ENCODE peak calls at places on chromosomes 11 and 22, in eight cellular contexts. One of them, this sample, is unnamed.

GRCh38 chr11:120243221-120243620 is 3.3 kb downstream of the POU2F3 start:
- DNase-seq in right atrium auricular region: no peak
- DNase-seq in CD4-positive, alpha-beta memory T cell: no peak
- DNase-seq in HAP-1: no peak
- DNase-seq in upper lobe of right lung: no peak
- DNase-seq in AG04449: no peak
- DNase-seq in IMR-90: no peak
- DNase-seq in cardiac fibroblast: no peak
- DNase-seq in this sample: no peak

GRCh38 chr11:45305874-45306623 is 19.9 kb upstream of the SYT13 start:
- DNase-seq in right atrium auricular region: peak
- DNase-seq in CD4-positive, alpha-beta memory T cell: no peak
- DNase-seq in HAP-1: no peak
- DNase-seq in upper lobe of right lung: no peak
- DNase-seq in AG04449: no peak
- DNase-seq in IMR-90: no peak
- DNase-seq in cardiac fibroblast: no peak
- DNase-seq in this sample: no peak

GRCh38 chr11:6677018-6677417 is 6.1 kb downstream of the MRPL17 start:
- DNase-seq in right atrium auricular region: no peak
- DNase-seq in CD4-positive, alpha-beta memory T cell: no peak
- DNase-seq in HAP-1: no peak
- DNase-seq in upper lobe of right lung: no peak
- DNase-seq in AG04449: no peak
- DNase-seq in IMR-90: no peak
- DNase-seq in cardiac fibroblast: no peak
- DNase-seq in this sample: no peak

GRCh38 chr11:69101792-69102152 is 53.0 kb downstream of the TPCN2 start:
- DNase-seq in right atrium auricular region: no peak
- DNase-seq in CD4-positive, alpha-beta memory T cell: no peak
- DNase-seq in HAP-1: no peak
- DNase-seq in upper lobe of right lung: no peak
- DNase-seq in AG04449: no peak
- DNase-seq in IMR-90: no peak
- DNase-seq in cardiac fibroblast: no peak
- DNase-seq in this sample: no peak

GRCh38 chr22:20089977-20090729 is 10.1 kb downstream of the DGCR8 start:
- DNase-seq in right atrium auricular region: no peak
- DNase-seq in CD4-positive, alpha-beta memory T cell: no peak
- DNase-seq in HAP-1: no peak
- DNase-seq in upper lobe of right lung: no peak
- DNase-seq in AG04449: no peak
- DNase-seq in IMR-90: peak
- DNase-seq in cardiac fibroblast: peak
- DNase-seq in this sample: no peak

GRCh38 chr11:39786682-39787081 is 1672.8 kb downstream of the LRRC4C start:
- DNase-seq in right atrium auricular region: no peak
- DNase-seq in CD4-positive, alpha-beta memory T cell: no peak
- DNase-seq in HAP-1: no peak
- DNase-seq in upper lobe of right lung: no peak
- DNase-seq in AG04449: no peak
- DNase-seq in IMR-90: no peak
- DNase-seq in cardiac fibroblast: no peak
- DNase-seq in this sample: no peak

GRCh38 chr22:23156286-23156685 is 11.0 kb downstream of the RAB36 start:
- DNase-seq in right atrium auricular region: no peak
- DNase-seq in CD4-positive, alpha-beta memory T cell: no peak
- DNase-seq in HAP-1: no peak
- DNase-seq in upper lobe of right lung: no peak
- DNase-seq in AG04449: no peak
- DNase-seq in IMR-90: no peak
- DNase-seq in cardiac fibroblast: no peak
- DNase-seq in this sample: no peak

GRCh38 chr11:124760806-124761205 is 1.3 kb downstream of the ESAM start:
- DNase-seq in right atrium auricular region: no peak
- DNase-seq in CD4-positive, alpha-beta memory T cell: no peak
- DNase-seq in HAP-1: no peak
- DNase-seq in upper lobe of right lung: no peak
- DNase-seq in AG04449: no peak
- DNase-seq in IMR-90: no peak
- DNase-seq in cardiac fibroblast: no peak
- DNase-seq in this sample: no peak

GRCh38 chr11:6818967-6819366 is 19.5 kb upstream of the OR6A2 start:
- DNase-seq in right atrium auricular region: no peak
- DNase-seq in CD4-positive, alpha-beta memory T cell: no peak
- DNase-seq in HAP-1: no peak
- DNase-seq in upper lobe of right lung: no peak
- DNase-seq in AG04449: no peak
- DNase-seq in IMR-90: no peak
- DNase-seq in cardiac fibroblast: no peak
- DNase-seq in this sample: no peak

GRCh38 chr11:110022548-110022947 is 70.6 kb upstream of the ZC3H12C start:
- DNase-seq in right atrium auricular region: no peak
- DNase-seq in CD4-positive, alpha-beta memory T cell: no peak
- DNase-seq in HAP-1: no peak
- DNase-seq in upper lobe of right lung: no peak
- DNase-seq in AG04449: peak
- DNase-seq in IMR-90: peak
- DNase-seq in cardiac fibroblast: no peak
- DNase-seq in this sample: no peak

GRCh38 chr11:130110325-130111108 is 40.8 kb downstream of the APLP2 start:
- DNase-seq in right atrium auricular region: no peak
- DNase-seq in CD4-positive, alpha-beta memory T cell: no peak
- DNase-seq in HAP-1: no peak
- DNase-seq in upper lobe of right lung: no peak
- DNase-seq in AG04449: no peak
- DNase-seq in IMR-90: no peak
- DNase-seq in cardiac fibroblast: no peak
- DNase-seq in this sample: no peak

GRCh38 chr11:105045897-105046296 is 762 bp upstream of the CARD16 start:
- DNase-seq in right atrium auricular region: no peak
- DNase-seq in CD4-positive, alpha-beta memory T cell: no peak
- DNase-seq in HAP-1: no peak
- DNase-seq in upper lobe of right lung: no peak
- DNase-seq in AG04449: no peak
- DNase-seq in IMR-90: no peak
- DNase-seq in cardiac fibroblast: peak
- DNase-seq in this sample: no peak

GRCh38 chr11:104905271-104905670 is 7.0 kb upstream of the CASP12 start:
- DNase-seq in right atrium auricular region: no peak
- DNase-seq in CD4-positive, alpha-beta memory T cell: no peak
- DNase-seq in HAP-1: no peak
- DNase-seq in upper lobe of right lung: no peak
- DNase-seq in AG04449: no peak
- DNase-seq in IMR-90: no peak
- DNase-seq in cardiac fibroblast: no peak
- DNase-seq in this sample: no peak

DNA sequence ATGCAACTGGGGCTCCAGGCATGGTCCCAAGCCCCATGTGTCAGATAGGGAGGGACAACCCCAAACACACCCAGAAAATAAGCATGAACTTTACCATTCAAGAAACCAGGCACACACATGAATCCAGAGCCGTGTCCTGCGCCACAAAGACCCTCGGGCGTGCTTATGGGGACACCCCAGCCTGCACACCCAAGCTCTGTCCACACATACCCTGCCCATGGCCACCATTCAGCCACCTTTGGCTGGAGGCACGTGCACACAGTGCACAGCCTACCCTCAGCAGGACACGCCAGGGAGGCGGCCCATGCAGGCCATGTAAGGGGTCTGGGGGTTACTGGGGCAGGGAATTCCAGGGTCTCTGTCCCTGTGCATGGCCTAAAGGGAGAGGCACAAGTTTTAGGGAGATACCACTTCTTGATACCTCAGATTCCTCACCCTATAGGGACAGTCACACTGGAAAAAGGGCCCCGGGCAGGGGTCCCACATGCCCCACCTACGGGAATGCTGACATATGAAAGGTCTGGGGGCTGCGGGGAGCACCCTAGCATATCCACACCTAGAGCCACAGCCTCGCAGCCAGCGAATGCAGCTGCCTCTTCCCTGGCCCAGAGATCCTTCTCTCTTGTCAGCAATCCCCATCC is 20.6 kb downstream of the PACSIN2 start:
- DNase-seq in right atrium auricular region: no peak
- DNase-seq in CD4-positive, alpha-beta memory T cell: no peak
- DNase-seq in HAP-1: no peak
- DNase-seq in upper lobe of right lung: no peak
- DNase-seq in AG04449: no peak
- DNase-seq in IMR-90: no peak
- DNase-seq in cardiac fibroblast: no peak
- DNase-seq in this sample: no peak
- H3K4me3 ChIP-seq in right atrium auricular region: peak
- H3K4me3 ChIP-seq in CD4-positive, alpha-beta memory T cell: no peak
- H3K4me3 ChIP-seq in HAP-1: no peak
- H3K4me3 ChIP-seq in upper lobe of right lung: peak
- H3K4me3 ChIP-seq in AG04449: peak
- H3K4me3 ChIP-seq in IMR-90: peak
- H3K4me3 ChIP-seq in cardiac fibroblast: no peak
- H3K4me3 ChIP-seq in this sample: peak

DNA sequence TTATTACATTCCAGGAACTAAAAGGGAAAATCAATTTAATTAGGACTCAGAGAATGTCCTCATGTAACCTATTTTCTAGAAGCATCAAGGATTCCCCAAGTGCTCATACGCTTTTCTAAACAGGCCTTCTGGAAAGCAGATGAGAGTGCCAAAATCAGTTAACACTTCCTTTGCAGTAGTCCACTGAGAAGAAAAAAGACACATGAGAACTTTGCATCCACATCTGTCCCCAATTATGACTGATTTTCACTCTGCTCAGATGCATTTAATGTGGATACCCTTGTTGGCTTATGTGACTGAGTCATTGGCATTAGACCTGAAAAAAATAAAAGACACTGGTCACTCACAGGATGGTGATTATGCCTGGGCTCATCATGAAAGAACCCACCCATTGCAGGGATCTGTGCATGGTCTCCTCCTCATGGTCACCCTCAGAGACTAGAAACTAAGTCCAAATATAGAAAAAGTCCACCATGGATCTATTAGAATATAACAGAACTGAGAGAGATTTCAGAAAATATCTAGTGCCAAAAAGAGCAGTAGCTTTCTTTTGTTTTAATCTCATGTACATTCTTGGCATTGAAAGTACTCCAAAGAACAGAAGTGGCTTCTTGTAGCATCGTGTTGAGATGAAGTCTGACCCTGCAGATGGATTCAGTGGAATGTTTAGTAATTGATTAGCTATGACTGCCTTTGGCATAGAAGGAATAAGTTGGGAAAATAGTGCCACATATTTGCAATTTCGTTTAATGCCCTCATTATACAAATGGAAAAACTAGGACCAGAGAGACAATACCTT is 48.8 kb upstream of the FIBIN start:
- DNase-seq in right atrium auricular region: no peak
- DNase-seq in CD4-positive, alpha-beta memory T cell: no peak
- DNase-seq in HAP-1: no peak
- DNase-seq in upper lobe of right lung: no peak
- DNase-seq in AG04449: no peak
- DNase-seq in IMR-90: peak
- DNase-seq in cardiac fibroblast: peak
- DNase-seq in this sample: no peak
- H3K4me3 ChIP-seq in right atrium auricular region: no peak
- H3K4me3 ChIP-seq in CD4-positive, alpha-beta memory T cell: no peak
- H3K4me3 ChIP-seq in HAP-1: no peak
- H3K4me3 ChIP-seq in upper lobe of right lung: no peak
- H3K4me3 ChIP-seq in AG04449: no peak
- H3K4me3 ChIP-seq in IMR-90: no peak
- H3K4me3 ChIP-seq in cardiac fibroblast: no peak
- H3K4me3 ChIP-seq in this sample: no peak

DNA sequence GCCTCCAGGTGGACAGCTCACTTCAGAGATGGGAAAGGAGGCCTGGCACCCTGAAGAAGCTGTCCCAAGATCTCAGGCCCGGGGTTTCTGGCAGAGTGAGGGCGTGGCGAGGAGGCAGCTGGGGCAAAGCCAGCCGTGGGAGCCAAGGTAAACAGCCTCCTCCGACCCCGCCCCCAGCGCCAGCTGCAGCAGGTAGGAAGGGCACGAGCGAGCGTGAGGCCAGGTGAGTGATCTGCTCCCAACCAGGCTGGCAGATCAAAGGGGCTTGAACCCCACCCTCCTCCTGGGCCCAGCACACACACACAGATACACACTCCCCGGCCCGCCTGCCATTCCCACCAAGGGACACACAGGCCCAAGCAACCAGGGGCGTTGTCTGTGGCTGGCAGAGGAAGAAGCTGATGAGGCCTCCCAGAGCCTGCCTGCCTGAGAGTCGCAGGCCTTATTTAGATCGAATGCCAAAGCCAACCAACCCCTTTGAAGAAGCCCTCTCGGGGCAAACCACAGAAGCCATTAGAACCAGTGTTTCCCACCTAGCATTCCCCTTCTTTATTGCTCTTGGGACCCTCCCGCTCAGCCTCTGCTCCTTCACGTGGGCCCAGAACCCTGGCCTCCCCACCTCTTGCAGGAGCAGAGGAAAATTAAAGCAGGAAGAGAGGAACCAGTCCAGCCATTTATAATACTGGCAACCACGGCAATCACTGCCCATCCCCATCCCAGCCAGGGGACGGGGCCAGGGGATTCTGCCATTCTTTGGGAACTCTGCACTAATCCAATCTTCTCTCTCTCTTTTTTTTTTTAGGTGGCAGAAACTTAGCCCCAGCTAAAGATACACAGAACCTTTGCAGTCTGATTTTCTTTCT is 5.0 kb downstream of the PDGFB start:
- DNase-seq in right atrium auricular region: no peak
- DNase-seq in CD4-positive, alpha-beta memory T cell: no peak
- DNase-seq in HAP-1: no peak
- DNase-seq in upper lobe of right lung: peak
- DNase-seq in AG04449: no peak
- DNase-seq in IMR-90: no peak
- DNase-seq in cardiac fibroblast: no peak
- DNase-seq in this sample: peak
- H3K4me3 ChIP-seq in right atrium auricular region: peak
- H3K4me3 ChIP-seq in CD4-positive, alpha-beta memory T cell: peak
- H3K4me3 ChIP-seq in HAP-1: no peak
- H3K4me3 ChIP-seq in upper lobe of right lung: no peak
- H3K4me3 ChIP-seq in AG04449: no peak
- H3K4me3 ChIP-seq in IMR-90: no peak
- H3K4me3 ChIP-seq in cardiac fibroblast: no peak
- H3K4me3 ChIP-seq in this sample: no peak

GRCh38 chr11:103888541-103888951 is 147.9 kb upstream of the DDI1 start:
- DNase-seq in right atrium auricular region: no peak
- DNase-seq in CD4-positive, alpha-beta memory T cell: no peak
- DNase-seq in HAP-1: no peak
- DNase-seq in upper lobe of right lung: no peak
- DNase-seq in AG04449: no peak
- DNase-seq in IMR-90: no peak
- DNase-seq in cardiac fibroblast: no peak
- DNase-seq in this sample: no peak

GRCh38 chr11:103889679-103890078 is 146.8 kb upstream of the DDI1 start:
- DNase-seq in right atrium auricular region: no peak
- DNase-seq in CD4-positive, alpha-beta memory T cell: no peak
- DNase-seq in HAP-1: no peak
- DNase-seq in upper lobe of right lung: no peak
- DNase-seq in AG04449: no peak
- DNase-seq in IMR-90: peak
- DNase-seq in cardiac fibroblast: no peak
- DNase-seq in this sample: no peak

GRCh38 chr11:103883856-103884255 is 152.6 kb upstream of the DDI1 start:
- DNase-seq in right atrium auricular region: no peak
- DNase-seq in CD4-positive, alpha-beta memory T cell: no peak
- DNase-seq in HAP-1: no peak
- DNase-seq in upper lobe of right lung: no peak
- DNase-seq in AG04449: no peak
- DNase-seq in IMR-90: no peak
- DNase-seq in cardiac fibroblast: no peak
- DNase-seq in this sample: no peak

GRCh38 chr11:103890654-103891053 is 145.8 kb upstream of the DDI1 start:
- DNase-seq in right atrium auricular region: no peak
- DNase-seq in CD4-positive, alpha-beta memory T cell: no peak
- DNase-seq in HAP-1: no peak
- DNase-seq in upper lobe of right lung: no peak
- DNase-seq in AG04449: no peak
- DNase-seq in IMR-90: no peak
- DNase-seq in cardiac fibroblast: no peak
- DNase-seq in this sample: no peak

GRCh38 chr11:103887001-103887680 is 149.3 kb upstream of the DDI1 start:
- DNase-seq in right atrium auricular region: no peak
- DNase-seq in CD4-positive, alpha-beta memory T cell: no peak
- DNase-seq in HAP-1: no peak
- DNase-seq in upper lobe of right lung: no peak
- DNase-seq in AG04449: no peak
- DNase-seq in IMR-90: no peak
- DNase-seq in cardiac fibroblast: no peak
- DNase-seq in this sample: no peak
- H3K4me3 ChIP-seq in right atrium auricular region: no peak
- H3K4me3 ChIP-seq in CD4-positive, alpha-beta memory T cell: no peak
- H3K4me3 ChIP-seq in HAP-1: no peak
- H3K4me3 ChIP-seq in upper lobe of right lung: no peak
- H3K4me3 ChIP-seq in AG04449: no peak
- H3K4me3 ChIP-seq in IMR-90: no peak
- H3K4me3 ChIP-seq in cardiac fibroblast: no peak
- H3K4me3 ChIP-seq in this sample: no peak

This sample was measured in prostate gland.